ENCODE peak calls at places on chromosomes 3 and 15, in nine cellular contexts. A, F, C, V, J, Q, N, K and Z are unnamed samples.
A peak's percentile ranks its signal among the peaks of the same experiment; 100 is the strongest.

GRCh38 chr3:118408431-118408830 is 626.2 kb downstream of the IGSF11 start:
- DNase-seq in N (no peak), C (no peak), Q (no peak), F (no peak), K (no peak), V (no peak), A (no peak), J (no peak), Z (no peak)

GRCh38 chr3:128497305-128498126 is 4.5 kb upstream of the GATA2 start:
- DNase-seq in N (no peak), J (peak; percentile 90), A (peak; percentile 74), F (peak; percentile 49), C (no peak), Q (no peak), V (peak; percentile 62), K (peak; percentile 67), Z (peak; percentile 82)

GRCh38 chr3:55615039-55615693 is 128.1 kb upstream of the WNT5A start:
- DNase-seq in J (no peak), A (no peak), F (no peak), Q (no peak), K (no peak), C (no peak), N (no peak), V (no peak), Z (no peak)

GRCh38 chr3:110900583-110900982 is 171.0 kb upstream of the NECTIN3 start:
- DNase-seq in Q (no peak), C (no peak), K (no peak), J (no peak), V (no peak), A (no peak), F (no peak), N (peak; percentile 3), Z (no peak)

GRCh38 chr3:38811822-38812221 is 4.2 kb downstream of the SCN10A start:
- DNase-seq in J (no peak), C (no peak), K (no peak), F (no peak), Q (no peak), V (no peak), N (no peak), A (no peak), Z (no peak)

GRCh38 chr3:30890907-30891306 is 3.6 kb downstream of the GADL1 start:
- DNase-seq in N (no peak), V (no peak), J (no peak), K (no peak), F (no peak), C (no peak), Q (no peak), A (no peak), Z (no peak)

GRCh38 chr3:60076307-60076706 is 1026.5 kb upstream of the CFAP20DC start:
- DNase-seq in F (no peak), C (no peak), V (no peak), N (no peak), A (no peak), K (no peak), Q (no peak), J (no peak), Z (no peak)

GRCh38 chr15:59647085-59647484 is 10.2 kb downstream of the GTF2A2 start:
- DNase-seq in J (no peak), F (no peak), N (no peak), V (no peak), C (no peak), A (no peak), Q (no peak), K (no peak), Z (no peak)

GRCh38 chr3:127039719-127040118 is 56.8 kb downstream of the PLXNA1 start:
- DNase-seq in F (no peak), A (no peak), J (peak; percentile 45), C (no peak), Q (no peak), N (no peak), K (no peak), V (no peak), Z (no peak)

GRCh38 chr3:43909149-43909548 is 218.4 kb downstream of the ABHD5 start:
- DNase-seq in C (no peak), N (no peak), F (no peak), J (no peak), V (no peak), Q (no peak), A (no peak), K (no peak), Z (no peak)

GRCh38 chr15:44381223-44381622 is 46.2 kb upstream of the CTDSPL2 start:
- DNase-seq in Q (no peak), N (no peak), V (no peak), F (no peak), K (no peak), A (no peak), C (no peak), J (no peak), Z (no peak)

GRCh38 chr3:192850501-192850981 is 67.1 kb downstream of the MB21D2 start:
- DNase-seq in A (peak; percentile 16), F (no peak), C (no peak), J (no peak), K (peak; percentile 9), N (no peak), Q (no peak), V (no peak), Z (no peak)

GRCh38 chr3:67848299-67848698 is 193.9 kb upstream of the SUCLG2 start:
- DNase-seq in F (no peak), C (no peak), J (no peak), A (no peak), N (no peak), Q (no peak), V (no peak), K (no peak), Z (no peak)

GRCh38 chr15:33964665-33965040 is 3.6 kb upstream of the CHRM5 start:
- DNase-seq in V (no peak), Q (no peak), K (no peak), J (no peak), C (no peak), F (no peak), A (no peak), N (no peak), Z (no peak)

GRCh38 chr15:90588427-90588826 is 58.7 kb downstream of the CRTC3 start:
- DNase-seq in F (no peak), K (no peak), Q (no peak), N (no peak), J (no peak), C (no peak), A (no peak), V (no peak), Z (no peak)

GRCh38 chr3:195544634-195545033 is 1.5 kb upstream of the PPP1R2 start:
- DNase-seq in J (peak; percentile 82), C (no peak), K (no peak), Q (no peak), F (no peak), A (no peak), V (peak; percentile 79), N (no peak), Z (no peak)

GRCh38 chr3:172549144-172549543 is 25.9 kb upstream of the TNFSF10 start:
- DNase-seq in C (no peak), Q (no peak), F (no peak), A (no peak), N (no peak), J (no peak), V (no peak), K (no peak), Z (no peak)

GRCh38 chr15:85496551-85497545 is 116.4 kb downstream of the AKAP13 start:
- DNase-seq in J (no peak), C (no peak), K (no peak), V (no peak), Q (no peak), F (no peak), N (no peak), A (no peak), Z (no peak)

GRCh38 chr15:31456329-31457060 is 129.9 kb downstream of the KLF13 start:
- DNase-seq in F (no peak), Q (no peak), N (no peak), C (no peak), A (no peak), K (no peak), J (no peak), V (no peak), Z (no peak)

GRCh38 chr15:83999396-84000120 is 236.0 kb upstream of the GOLGA6L4 start:
- DNase-seq in V (no peak), F (no peak), N (peak; percentile 14), J (no peak), K (no peak), A (no peak), Q (no peak), C (no peak), Z (no peak)

GRCh38 chr3:46359748-46360509 is 6.0 kb downstream of the CCR2 start:
- DNase-seq in F (no peak), J (no peak), K (no peak), N (peak; percentile 41), V (no peak), Q (peak; percentile 30), C (no peak), A (no peak), Z (no peak)

GRCh38 chr3:101999177-101999778 is 150.0 kb downstream of the NFKBIZ start:
- DNase-seq in J (no peak), N (no peak), F (no peak), C (no peak), Q (no peak), V (no peak), A (no peak), K (no peak), Z (no peak)

GRCh38 chr3:43009547-43009946 is 30.4 kb downstream of the GASK1A start:
- DNase-seq in N (no peak), V (no peak), J (no peak), Q (no peak), C (no peak), K (no peak), A (no peak), F (no peak), Z (no peak)

GRCh38 chr3:185983495-185984141 is 45.8 kb upstream of the TRA2B start:
- DNase-seq in J (peak; percentile 83), N (no peak), K (peak; percentile 65), A (peak; percentile 50), V (peak; percentile 61), C (peak; percentile 59), F (peak; percentile 41), Q (peak; percentile 82), Z (peak; percentile 76)

GRCh38 chr3:37862219-37862711 is 585 bp downstream of the CTDSPL start:
- DNase-seq in N (no peak), J (peak; percentile 89), C (no peak), K (peak; percentile 12), Q (peak; percentile 41), V (peak; percentile 54), F (no peak), A (peak; percentile 38), Z (peak; percentile 78)

GRCh38 chr3:56958879-56959607 is 101.4 kb upstream of the SPATA12 start:
- DNase-seq in K (no peak), C (no peak), A (no peak), J (no peak), N (no peak), V (no peak), Q (no peak), F (no peak), Z (no peak)

GRCh38 chr3:71055602-71056001 is 527.9 kb downstream of the FOXP1 start:
- DNase-seq in Q (no peak), C (no peak), J (no peak), F (no peak), K (no peak), V (no peak), N (no peak), A (no peak), Z (no peak)

GRCh38 chr15:92899910-92900711 is at the start of gene CHD2:
- DNase-seq in N (peak; percentile 74), A (peak; percentile 78), J (no peak), F (peak; percentile 57), K (peak; percentile 77), C (peak; percentile 89), Q (peak; percentile 80), V (no peak), Z (peak; percentile 73)

GRCh38 chr3:130779031-130779430 is 32.4 kb upstream of the PIK3R4 start:
- DNase-seq in J (no peak), N (no peak), A (no peak), V (no peak), C (no peak), K (no peak), Q (no peak), F (no peak), Z (no peak)

GRCh38 chr15:72369964-72370363 is 5.8 kb downstream of the HEXA start:
- DNase-seq in J (no peak), K (no peak), N (no peak), A (no peak), Q (no peak), V (no peak), F (no peak), C (no peak), Z (no peak)